ENCODE peak calls at places on chromosomes 13 and 19, in five cellular contexts. A, V, R, W and J are unnamed samples.

GRCh38 chr19:2770055-2771013 is 12.7 kb downstream of the SGTA start:
- DNase-seq in A (peak; percentile 47), W (no peak), V (no peak), R (no peak), J (peak; percentile 49)

GRCh38 chr19:16067205-16067938 is 8.9 kb upstream of the TPM4 start:
- DNase-seq in V (peak; percentile 84), A (peak; percentile 87), W (no peak), R (no peak), J (peak; percentile 95)

GRCh38 chr19:28012361-28012760 is 1200.6 kb downstream of the UQCRFS1 start:
- DNase-seq in R (no peak), W (no peak), A (no peak), V (no peak), J (no peak)

GRCh38 chr19:7781157-7781556 is 18.1 kb downstream of the CLEC4M start:
- DNase-seq in V (no peak), W (no peak), A (no peak), R (no peak), J (no peak)

GRCh38 chr19:54432144-54432738 is 16.8 kb upstream of the LENG8 start:
- DNase-seq in A (no peak), V (no peak), W (no peak), R (no peak), J (no peak)

GRCh38 chr19:30049226-30049625 is 107.2 kb downstream of the URI1 start:
- DNase-seq in R (no peak), A (no peak), V (no peak), W (no peak), J (no peak)

GRCh38 chr19:8487137-8487851 is 15.1 kb downstream of the PRAM1 start:
- DNase-seq in V (no peak), W (no peak), A (no peak), R (peak; percentile 77), J (no peak)

GRCh38 chr19:2650515-2650914 is 52.0 kb downstream of the GNG7 start:
- DNase-seq in R (no peak), A (no peak), W (no peak), V (no peak), J (no peak)

GRCh38 chr19:4099054-4099764 is 24.7 kb downstream of the MAP2K2 start:
- DNase-seq in V (no peak), W (no peak), A (no peak), R (no peak), J (no peak)

GRCh38 chr13:25267715-25268114 is 19.6 kb downstream of the MTMR6 start:
- DNase-seq in W (no peak), R (no peak), V (no peak), A (peak; percentile 26), J (peak; percentile 45)

GRCh38 chr13:91468301-91468700 is 69.9 kb downstream of the GPC5 start:
- DNase-seq in W (no peak), A (peak; percentile 8), V (no peak), R (no peak), J (no peak)

GRCh38 chr19:32101206-32101605 is 244.2 kb upstream of the ZNF507 start:
- DNase-seq in R (no peak), A (no peak), V (no peak), W (no peak), J (no peak)

GRCh38 chr13:85462792-85463425 is 336.3 kb downstream of the SLITRK6 start:
- DNase-seq in V (no peak), W (no peak), R (no peak), A (no peak), J (no peak)

GRCh38 chr13:103067751-103068563 is 1.7 kb upstream of the SLC10A2 start:
- DNase-seq in V (no peak), W (no peak), R (no peak), A (no peak), J (no peak)

GRCh38 chr13:62088155-62088554 is 672.5 kb upstream of the PCDH20 start:
- DNase-seq in A (no peak), V (no peak), R (no peak), W (no peak), J (no peak)

GRCh38 chr13:72141845-72142470 is 275.0 kb upstream of the DACH1 start:
- DNase-seq in V (no peak), W (no peak), A (no peak), R (no peak), J (no peak)

GRCh38 chr13:22049384-22049783 is 378.5 kb downstream of the FGF9 start:
- DNase-seq in R (no peak), W (no peak), A (peak; percentile 50), V (no peak), J (no peak)

GRCh38 chr13:92074658-92075057 is 676.2 kb downstream of the GPC5 start:
- DNase-seq in V (no peak), A (no peak), R (no peak), W (no peak), J (no peak)

GRCh38 chr13:101611491-101612475 is 159.3 kb downstream of the ITGBL1 start:
- DNase-seq in V (no peak), R (no peak), A (peak; percentile 10), W (no peak), J (peak; percentile 41)

GRCh38 chr19:514166-514663 is 6.9 kb downstream of the TPGS1 start:
- DNase-seq in V (no peak), W (no peak), R (no peak), A (no peak), J (no peak)